ENCODE peak calls at places on chromosomes 3 and 15, in nine cellular contexts. J, I, P, Z, W, H, T, N and V are unnamed samples.

GRCh38 chr3:95356764-95357501 is 1294.1 kb downstream of the NSUN3 start:
- DNase-seq in J (no peak), I (no peak), P (no peak), Z (no peak), W (peak), H (no peak), T (no peak), N (no peak), V (no peak)

GRCh38 chr3:123332124-123332641 is 116.7 kb downstream of the ADCY5 start:
- DNase-seq in J (no peak), I (no peak), P (no peak), Z (no peak), W (no peak), H (no peak), T (no peak), N (no peak), V (no peak)

GRCh38 chr3:119604878-119605277 is 7.2 kb downstream of the PLA1A start:
- DNase-seq in J (no peak), I (peak), P (peak), Z (no peak), W (no peak), H (no peak), T (no peak), N (no peak), V (no peak)

GRCh38 chr3:183370391-183370790 is 58.0 kb downstream of the MCF2L2 start:
- DNase-seq in J (no peak), I (no peak), P (peak), Z (no peak), W (no peak), H (no peak), T (no peak), N (no peak), V (peak)

GRCh38 chr15:101103589-101103988 is 148.3 kb downstream of the CHSY1 start:
- DNase-seq in J (no peak), I (no peak), P (no peak), Z (no peak), W (no peak), H (no peak), T (no peak), N (no peak), V (no peak)

GRCh38 chr3:73243740-73244139 is 182.3 kb downstream of the EBLN2 start:
- DNase-seq in J (no peak), I (no peak), P (no peak), Z (no peak), W (no peak), H (no peak), T (no peak), N (no peak), V (no peak)

GRCh38 chr3:40116478-40117162 is 192.9 kb upstream of the EIF1B start:
- DNase-seq in J (no peak), I (peak), P (peak), Z (no peak), W (no peak), H (no peak), T (no peak), N (no peak), V (no peak)

GRCh38 chr3:11651900-11652299 is 8.2 kb upstream of the VGLL4 start:
- DNase-seq in J (no peak), I (peak), P (peak), Z (no peak), W (no peak), H (no peak), T (no peak), N (no peak), V (peak)

GRCh38 chr3:160403796-160404510 is 4.5 kb downstream of the SMC4 start:
- DNase-seq in J (no peak), I (peak), P (peak), Z (no peak), W (no peak), H (no peak), T (no peak), N (no peak), V (peak)

GRCh38 chr15:45186771-45187577 is 792 bp downstream of the SHF start:
- DNase-seq in J (no peak), I (no peak), P (no peak), Z (no peak), W (peak), H (no peak), T (no peak), N (no peak), V (no peak)

GRCh38 chr3:134618986-134619615 is 31.7 kb downstream of the KY start:
- DNase-seq in J (no peak), I (no peak), P (no peak), Z (no peak), W (peak), H (no peak), T (no peak), N (no peak), V (no peak)

GRCh38 chr15:39363761-39364586 is 216.9 kb upstream of the THBS1 start:
- DNase-seq in J (no peak), I (peak), P (peak), Z (no peak), W (no peak), H (no peak), T (no peak), N (no peak), V (peak)

GRCh38 chr15:48868018-48868417 is 9.9 kb upstream of the EID1 start:
- DNase-seq in J (no peak), I (no peak), P (no peak), Z (no peak), W (no peak), H (no peak), T (no peak), N (no peak), V (peak)

GRCh38 chr3:72011495-72011894 is 226.5 kb upstream of the PROK2 start:
- DNase-seq in J (no peak), I (peak), P (peak), Z (no peak), W (no peak), H (no peak), T (no peak), N (peak), V (no peak)

GRCh38 chr3:134365766-134366065 is 8.5 kb downstream of the AMOTL2 start:
- DNase-seq in J (no peak), I (no peak), P (no peak), Z (no peak), W (peak), H (no peak), T (no peak), N (no peak), V (no peak)

GRCh38 chr3:65946438-65946837 is 92.3 kb downstream of the MAGI1 start:
- DNase-seq in J (no peak), I (peak), P (peak), Z (no peak), W (peak), H (peak), T (no peak), N (no peak), V (no peak)

GRCh38 chr15:67063689-67064606 is 1.5 kb upstream of the SMAD3 start:
- DNase-seq in J (no peak), I (peak), P (no peak), Z (no peak), W (peak), H (no peak), T (no peak), N (no peak), V (peak)

GRCh38 chr3:31613654-31614053 is 80.9 kb downstream of the STT3B start:
- DNase-seq in J (peak), I (no peak), P (no peak), Z (no peak), W (no peak), H (no peak), T (no peak), N (no peak), V (peak)

GRCh38 chr3:177279118-177279815 is 82.0 kb upstream of the TBL1XR1 start:
- DNase-seq in J (no peak), I (peak), P (no peak), Z (no peak), W (peak), H (no peak), T (no peak), N (no peak), V (no peak)

GRCh38 chr3:184339016-184339415 is 1.6 kb downstream of the FAM131A start:
- DNase-seq in J (no peak), I (no peak), P (no peak), Z (no peak), W (no peak), H (peak), T (no peak), N (no peak), V (no peak)

GRCh38 chr15:41881925-41882688 is 11.7 kb downstream of the SPTBN5 start:
- DNase-seq in J (no peak), I (peak), P (peak), Z (no peak), W (peak), H (no peak), T (no peak), N (no peak), V (no peak)

GRCh38 chr3:53948174-53948573 is 56.5 kb upstream of the SELENOK start:
- DNase-seq in J (no peak), I (no peak), P (no peak), Z (no peak), W (no peak), H (no peak), T (no peak), N (no peak), V (no peak)

GRCh38 chr3:30167511-30168135 is 438.8 kb upstream of the TGFBR2 start:
- DNase-seq in J (no peak), I (peak), P (no peak), Z (no peak), W (no peak), H (no peak), T (no peak), N (no peak), V (no peak)

GRCh38 chr3:197737319-197737649 is 580 bp upstream of the RUBCN start:
- DNase-seq in J (no peak), I (no peak), P (no peak), Z (no peak), W (no peak), H (no peak), T (no peak), N (no peak), V (no peak)

GRCh38 chr3:170749765-170750477 is 120.1 kb downstream of the RPL22L1 start:
- DNase-seq in J (no peak), I (peak), P (no peak), Z (no peak), W (no peak), H (no peak), T (no peak), N (no peak), V (no peak)

DNA sequence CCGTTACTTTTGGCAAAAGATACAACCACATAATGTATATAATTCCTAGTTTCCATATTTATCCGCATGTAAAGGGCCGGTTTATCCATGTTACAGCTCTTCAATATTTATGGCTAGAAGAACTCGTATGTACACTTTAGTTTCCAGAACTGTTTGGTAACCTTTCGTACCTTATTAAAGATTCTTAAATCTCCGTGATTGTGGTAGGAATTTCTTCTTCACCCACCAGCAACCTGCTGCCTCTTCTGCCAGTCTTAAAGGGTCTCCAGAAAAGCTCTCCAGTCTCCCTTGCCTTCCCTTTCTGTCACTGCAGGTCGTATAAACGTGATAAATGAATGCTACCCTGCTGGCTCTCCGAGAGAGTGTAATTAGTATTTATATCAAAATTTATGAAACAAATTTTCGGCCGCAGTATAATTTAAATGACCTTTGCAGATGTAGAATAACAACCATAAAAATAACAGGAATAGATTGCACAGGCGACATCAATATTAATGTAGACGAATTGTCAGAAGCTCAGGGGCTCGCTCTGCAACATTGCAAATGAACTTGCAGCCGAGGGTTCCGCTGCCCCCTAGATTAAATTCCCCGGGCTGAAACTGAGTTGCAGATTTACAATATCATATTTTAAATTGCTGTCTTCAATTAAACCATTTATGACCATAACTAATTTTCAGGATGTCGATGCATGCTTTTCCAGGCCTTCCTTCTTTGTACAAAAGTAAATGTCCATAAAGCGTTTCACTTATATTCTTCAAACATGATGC is 5.4 kb downstream of the ZIC1 start:
- DNase-seq in J (no peak), I (no peak), P (no peak), Z (no peak), W (no peak), H (no peak), T (no peak), N (no peak), V (no peak)
- H3K4me3 ChIP-seq in J (no peak), I (no peak), P (no peak), Z (no peak), W (no peak), H (no peak), T (no peak), N (no peak), V (no peak)

DNA sequence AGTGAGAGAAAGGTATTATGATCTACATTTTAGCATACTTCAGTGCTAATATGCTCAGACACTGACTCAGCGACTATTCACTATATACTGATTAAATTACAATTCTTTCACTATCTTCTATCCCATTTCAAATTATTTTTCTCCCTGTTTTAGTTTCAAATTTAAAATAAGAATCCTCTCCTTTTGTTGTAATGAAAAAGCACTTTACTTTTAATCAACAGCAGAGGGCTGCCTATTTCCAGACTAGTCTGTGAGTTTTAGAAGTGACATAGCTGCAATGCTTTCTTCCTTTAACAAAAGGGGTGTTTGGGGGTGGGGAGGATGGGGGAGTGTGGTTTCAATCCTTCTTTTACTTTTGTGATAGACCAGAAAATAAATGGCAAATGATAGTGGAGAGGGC is 2.4 kb downstream of the NEDD4 start:
- DNase-seq in J (no peak), I (no peak), P (no peak), Z (no peak), W (no peak), H (no peak), T (no peak), N (no peak), V (no peak)
- TF ChIP-seq CTCF in J (peak), I (peak), P (no peak), Z (no peak), W (no peak), H (no peak), T (no peak), N (no peak), V (no peak)

GRCh38 chr15:81363713-81364112 is 10.3 kb downstream of the TMC3 start:
- DNase-seq in J (no peak), I (no peak), P (no peak), Z (no peak), W (no peak), H (no peak), T (no peak), N (no peak), V (no peak)

GRCh38 chr15:81363261-81363660 is 10.8 kb downstream of the TMC3 start:
- DNase-seq in J (no peak), I (no peak), P (no peak), Z (no peak), W (no peak), H (no peak), T (no peak), N (no peak), V (no peak)

GRCh38 chr15:81362790-81363189 is 11.2 kb downstream of the TMC3 start:
- DNase-seq in J (no peak), I (no peak), P (no peak), Z (no peak), W (no peak), H (no peak), T (no peak), N (no peak), V (no peak)

GRCh38 chr15:81360491-81360890 is 13.5 kb downstream of the TMC3 start:
- DNase-seq in J (no peak), I (no peak), P (no peak), Z (no peak), W (no peak), H (no peak), T (no peak), N (no peak), V (no peak)

GRCh38 chr15:81361891-81362290 is 12.1 kb downstream of the TMC3 start:
- DNase-seq in J (no peak), I (no peak), P (no peak), Z (no peak), W (no peak), H (no peak), T (no peak), N (no peak), V (no peak)
- H3K4me3 ChIP-seq in J (no peak), I (no peak), P (no peak), Z (no peak), W (no peak), H (no peak), T (no peak), N (no peak), V (no peak)

DNA sequence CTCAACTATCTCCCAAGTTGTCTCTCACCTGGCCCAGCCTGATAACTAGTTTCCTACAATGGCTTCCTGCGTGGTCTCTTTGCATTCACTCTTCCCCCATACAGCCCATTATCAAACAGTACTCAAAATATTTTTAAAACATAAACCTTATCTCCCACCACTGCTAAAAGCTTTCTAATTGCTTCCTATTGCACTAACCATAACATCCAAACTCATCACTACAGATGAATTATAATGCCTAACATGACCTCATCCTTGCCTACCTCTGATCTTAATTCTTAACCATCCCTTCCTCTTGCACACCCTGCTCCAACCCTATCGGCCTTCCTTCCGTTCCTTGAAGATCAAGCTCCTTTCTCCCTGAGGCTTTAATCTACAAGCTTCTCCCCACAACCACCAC is 17.0 kb downstream of the ACAP2 start:
- DNase-seq in J (no peak), I (no peak), P (no peak), Z (no peak), W (no peak), H (no peak), T (no peak), N (no peak), V (no peak)
- TF ChIP-seq CTCF in J (no peak), I (no peak), P (no peak), Z (no peak), W (no peak), H (no peak), T (no peak), N (no peak), V (no peak)